ENCODE peak calls at places on chromosomes 2 and 18, in nine cellular contexts. P is amniotic epithelial cell; E is IMR-90; S is fibroblast of lung; Q is stimulated activated CD4-positive, alpha-beta T cell treated with anti-CD3 and anti-CD28 coated beads, Interleukin-12 subunit alpha, Interleukin-12 subunit beta, amount 100 ng/mL, for 4 hours; A is stimulated activated CD8-positive, alpha-beta memory T cell treated with anti-CD3 and anti-CD28 coated beads, Interleukin-2, amount 100 ng/mL, for 48 hours; B is activated T-cell treated with anti-CD3 and anti-CD28 coated beads for 24 hours; N is brain microvascular endothelial cell; M is type B pancreatic cell. V is an unnamed sample.

GRCh38 chr2:96540136-96540535 is 3.6 kb downstream of the ARID5A start:
- DNase-seq in P (no peak), E (peak), S (no peak), Q (no peak), A (no peak), B (no peak), N (no peak), M (no peak), V (no peak)

GRCh38 chr2:128444044-128444771 is 125.5 kb upstream of the HS6ST1 start:
- DNase-seq in P (no peak), E (no peak), S (no peak), Q (no peak), A (no peak), B (no peak), N (no peak), M (peak), V (no peak)

GRCh38 chr2:151760139-151760650 is 25.9 kb upstream of the NEB start:
- DNase-seq in P (peak), E (no peak), S (no peak), Q (no peak), A (no peak), B (no peak), N (peak), M (no peak), V (no peak)

GRCh38 chr2:28664120-28664842 is 87.3 kb upstream of the PPP1CB start:
- DNase-seq in P (peak), E (peak), S (peak), Q (no peak), A (no peak), B (no peak), N (no peak), M (no peak), V (no peak)

GRCh38 chr2:127165539-127165935 is 54.6 kb downstream of the CYP27C1 start:
- DNase-seq in P (no peak), E (no peak), S (no peak), Q (no peak), A (no peak), B (no peak), N (no peak), M (peak), V (no peak)

GRCh38 chr2:127637725-127638252 is 8.2 kb upstream of the GPR17 start:
- DNase-seq in P (peak), E (peak), S (peak), Q (no peak), A (no peak), B (no peak), N (peak), M (no peak), V (no peak)

GRCh38 chr2:136376211-136376610 is 258.3 kb upstream of the CXCR4 start:
- DNase-seq in P (no peak), E (no peak), S (no peak), Q (no peak), A (no peak), B (no peak), N (no peak), M (no peak), V (peak)

GRCh38 chr2:40341198-40341597 is 110.7 kb downstream of the SLC8A1 start:
- DNase-seq in P (peak), E (peak), S (no peak), Q (no peak), A (no peak), B (no peak), N (no peak), M (no peak), V (no peak)

GRCh38 chr18:28357785-28358401 is 181.0 kb upstream of the CDH2 start:
- DNase-seq in P (peak), E (no peak), S (no peak), Q (no peak), A (no peak), B (no peak), N (no peak), M (no peak), V (peak)

V was measured in Jurkat, Clone E6-1.